ENCODE peak calls at places on chromosomes 4 and X, in six cellular contexts. D is stomach, O is transverse colon, V is HepG2, E is A549, M is tibial nerve. K is an unnamed sample.

GRCh38 chr4:112953295-112953694 is 96.2 kb upstream of the ANK2 start:
- DNase-seq in D (no peak), O (no peak), V (no peak), E (no peak), M (no peak), K (no peak)

GRCh38 chr4:186781032-186781917 is 57.6 kb upstream of the FAT1 start:
- DNase-seq in D (no peak), O (no peak), V (peak; percentile 93), E (peak; percentile 6), M (no peak), K (no peak)

GRCh38 chr4:188986271-188986689 is 847.0 kb downstream of the TRIML1 start:
- DNase-seq in D (no peak), O (no peak), V (peak; percentile 1), E (peak; percentile 13), M (no peak), K (no peak)

GRCh38 chrX:131812847-131813825 is 210.0 kb upstream of the STK26 start:
- DNase-seq in D (peak; percentile 76), O (peak; percentile 82), V (no peak), E (peak; percentile 6), M (no peak), K (no peak)

GRCh38 chr4:70908993-70909556 is 6.9 kb downstream of the MOB1B start:
- DNase-seq in D (no peak), O (no peak), V (no peak), E (no peak), M (no peak), K (no peak)

GRCh38 chr4:174023641-174024040 is 259.8 kb downstream of the FBXO8 start:
- DNase-seq in D (no peak), O (no peak), V (no peak), E (no peak), M (no peak), K (no peak)

GRCh38 chr4:151896880-151897279 is 136.1 kb upstream of the GATB start:
- DNase-seq in D (no peak), O (no peak), V (no peak), E (no peak), M (no peak), K (no peak)

GRCh38 chr4:126604273-126604867 is 1028.4 kb upstream of the INTU start:
- DNase-seq in D (no peak), O (no peak), V (peak; percentile 18), E (peak; percentile 1), M (no peak), K (no peak)

GRCh38 chr4:126513596-126513995 is 1119.2 kb upstream of the INTU start:
- DNase-seq in D (no peak), O (no peak), V (no peak), E (no peak), M (no peak), K (no peak)

GRCh38 chr4:90786602-90787001 is 659.4 kb downstream of the CCSER1 start:
- DNase-seq in D (no peak), O (no peak), V (no peak), E (no peak), M (no peak), K (no peak)

GRCh38 chrX:111254896-111255693 is 15.2 kb downstream of the CAPN6 start:
- DNase-seq in D (no peak), O (no peak), V (no peak), E (no peak), M (no peak), K (no peak)

GRCh38 chrX:55127692-55128091 is 38.9 kb downstream of the PAGE2 start:
- DNase-seq in D (no peak), O (no peak), V (no peak), E (no peak), M (no peak), K (no peak)

GRCh38 chr4:88964450-88964849 is 92.5 kb downstream of the FAM13A start:
- DNase-seq in D (no peak), O (no peak), V (no peak), E (peak; percentile 5), M (no peak), K (no peak)

GRCh38 chr4:126306152-126306869 is 991.6 kb downstream of the FAT4 start:
- DNase-seq in D (no peak), O (no peak), V (no peak), E (no peak), M (peak; percentile 18), K (no peak)

GRCh38 chr4:154569028-154569427 is 6.2 kb downstream of the FGB start:
- DNase-seq in D (no peak), O (no peak), V (no peak), E (no peak), M (no peak), K (no peak)

GRCh38 chr4:159516556-159516955 is 413.7 kb downstream of the RAPGEF2 start:
- DNase-seq in D (no peak), O (no peak), V (no peak), E (no peak), M (no peak), K (no peak)

GRCh38 chr4:165580379-165580905 is 201.6 kb downstream of the CPE start:
- DNase-seq in D (no peak), O (no peak), V (no peak), E (no peak), M (no peak), K (no peak)

GRCh38 chr4:6773106-6773505 is 9.4 kb upstream of the KIAA0232 start:
- DNase-seq in D (no peak), O (no peak), V (no peak), E (no peak), M (no peak), K (no peak)

GRCh38 chr4:87422104-87423052 is at the start of gene NUDT9:
- DNase-seq in D (peak; percentile 95), O (peak; percentile 96), V (peak; percentile 80), E (peak; percentile 81), M (peak; percentile 93), K (peak; percentile 95)

GRCh38 chr4:142549726-142550463 is 296.2 kb downstream of the INPP4B start:
- DNase-seq in D (no peak), O (no peak), V (no peak), E (peak; percentile 13), M (no peak), K (no peak)

GRCh38 chr4:5361968-5362367 is 310.7 kb downstream of the STK32B start:
- DNase-seq in D (no peak), O (no peak), V (no peak), E (no peak), M (no peak), K (no peak)

GRCh38 chr4:56907009-56907408 is 691 bp upstream of the REST start:
- DNase-seq in D (no peak), O (peak; percentile 20), V (no peak), E (no peak), M (no peak), K (no peak)

GRCh38 chr4:43189741-43190140 is 297.2 kb downstream of the GRXCR1 start:
- DNase-seq in D (no peak), O (no peak), V (no peak), E (no peak), M (no peak), K (no peak)

GRCh38 chr4:148030486-148030885 is 298.6 kb downstream of the ARHGAP10 start:
- DNase-seq in D (no peak), O (no peak), V (no peak), E (no peak), M (no peak), K (no peak)

GRCh38 chr4:4693258-4693657 is 151.4 kb upstream of the STX18 start:
- DNase-seq in D (no peak), O (no peak), V (peak; percentile 66), E (no peak), M (no peak), K (no peak)

GRCh38 chr4:128338634-128339355 is 51.2 kb upstream of the PGRMC2 start:
- DNase-seq in D (no peak), O (no peak), V (no peak), E (no peak), M (no peak), K (no peak)

DNA sequence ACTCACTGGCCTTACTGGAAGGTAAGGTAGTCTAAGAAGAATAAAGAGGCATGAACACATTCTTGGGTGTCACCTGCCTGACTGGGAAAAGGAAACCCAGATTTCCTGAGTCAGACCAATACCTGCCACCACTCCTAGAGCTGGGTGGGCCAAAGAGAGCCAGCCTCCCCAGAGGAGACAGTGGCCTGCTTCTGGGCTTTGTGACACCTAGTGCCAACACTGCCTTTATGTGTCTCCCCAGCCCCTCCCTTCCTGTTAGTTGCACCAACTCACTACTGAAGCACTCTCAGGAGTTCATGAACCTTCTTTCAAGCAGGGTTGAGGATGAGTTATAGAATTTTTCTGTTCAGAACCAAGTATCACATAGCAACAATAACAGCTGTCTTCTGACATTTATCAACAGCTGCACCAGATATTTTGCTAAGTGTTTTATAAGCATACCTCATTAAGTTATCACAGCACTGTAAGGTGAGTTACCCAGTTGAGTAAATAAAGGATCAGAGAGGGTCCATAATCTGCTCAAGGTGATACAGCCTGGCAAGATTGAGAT is 77.6 kb upstream of the ETNPPL start:
- DNase-seq in D (no peak), O (no peak), V (no peak), E (no peak), M (no peak), K (no peak)
- TF ChIP-seq POLR2A in D (no peak), O (no peak), V (no peak), E (no peak), M (no peak), K (no peak)

DNA sequence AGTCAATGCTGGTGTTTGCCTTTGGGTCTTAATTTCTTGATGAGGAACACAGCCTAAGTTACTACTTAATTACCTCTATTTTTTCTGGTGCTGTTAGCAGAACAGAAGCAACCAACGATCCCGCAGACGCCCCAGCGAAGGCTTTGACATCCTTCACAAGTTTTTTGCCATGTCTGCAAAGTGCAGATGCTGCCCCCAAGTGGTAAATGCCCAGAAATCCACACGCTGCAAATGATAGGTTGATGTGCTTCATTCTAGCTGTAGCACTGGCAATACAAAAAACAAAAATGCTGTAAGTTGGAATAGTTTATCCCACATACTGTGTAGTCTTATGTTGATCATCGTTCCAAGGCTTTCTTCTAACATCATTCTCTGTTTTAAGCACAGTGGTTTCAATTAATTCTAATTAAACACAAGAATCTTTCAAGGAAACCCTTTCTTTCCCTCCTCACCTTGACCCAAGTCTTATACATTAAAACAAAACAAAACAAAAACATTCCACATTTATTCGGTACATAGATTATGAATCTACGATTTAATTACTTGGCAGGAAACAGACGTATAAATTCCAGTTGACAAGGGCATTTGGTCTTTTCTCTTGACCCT is 1.2 kb downstream of the PNPLA4 start:
- DNase-seq in D (peak; percentile 63), O (peak; percentile 64), V (peak; percentile 53), E (peak; percentile 35), M (no peak), K (no peak)
- H3K27ac ChIP-seq in D (no peak overlapping the region), O (no peak overlapping the region), V (no peak overlapping the region), E (no peak overlapping the region), M (no peak overlapping the region), K (no peak overlapping the region)

GRCh38 chrX:42772874-42773273 is 5.1 kb downstream of the PPP1R2C start:
- DNase-seq in D (no peak), O (no peak), V (no peak), E (no peak), M (no peak), K (no peak)

GRCh38 chrX:42771836-42772335 is 6.1 kb downstream of the PPP1R2C start:
- DNase-seq in D (no peak), O (no peak), V (no peak), E (no peak), M (no peak), K (no peak)

GRCh38 chrX:42776195-42776594 is 1.8 kb downstream of the PPP1R2C start:
- DNase-seq in D (no peak), O (no peak), V (no peak), E (no peak), M (no peak), K (no peak)

GRCh38 chrX:42770566-42770965 is 7.4 kb downstream of the PPP1R2C start:
- DNase-seq in D (no peak), O (no peak), V (no peak), E (no peak), M (no peak), K (no peak)
- TF ChIP-seq EP300 in D (no peak), O (no peak), V (no peak), E (no peak), M (no peak), K (no peak)

GRCh38 chrX:19687395-19687794 is 172.1 kb upstream of the MAP3K15 start:
- DNase-seq in D (no peak), O (no peak), V (no peak), E (no peak), M (no peak), K (no peak)
- TF ChIP-seq POLR2A in D (no peak), O (no peak), V (no peak), E (no peak), M (no peak), K (no peak)